ENCODE peak calls at places on chromosomes 16 and 17, in six cellular contexts. I is stomach, U is GM23338, E is nephron progenitor cell, L is H9, F is brain microvascular endothelial cell. W is an unnamed sample.

GRCh38 chr17:59333845-59334244 is 2.4 kb downstream of the YPEL2 start:
- DNase-seq in I (no peak), U (no peak), E (no peak), L (no peak), F (no peak), W (no peak)

GRCh38 chr16:8677481-8677880 is 3.1 kb downstream of the ABAT start:
- DNase-seq in I (no peak), U (no peak), E (no peak), L (no peak), F (no peak), W (peak)

GRCh38 chr17:19750835-19751234 is 2.7 kb upstream of the ALDH3A1 start:
- DNase-seq in I (no peak), U (no peak), E (no peak), L (no peak), F (no peak), W (no peak)

GRCh38 chr16:7866144-7866543 is 533.5 kb downstream of the RBFOX1 start:
- DNase-seq in I (no peak), U (peak), E (no peak), L (no peak), F (no peak), W (no peak)

GRCh38 chr17:46727572-46728348 is 90.7 kb downstream of the WNT3 start:
- DNase-seq in I (no peak), U (no peak), E (no peak), L (no peak), F (peak), W (peak)

GRCh38 chr17:64345691-64346376 is 44.8 kb downstream of the PECAM1 start:
- DNase-seq in I (no peak), U (no peak), E (no peak), L (no peak), F (no peak), W (no peak)

GRCh38 chr17:57455063-57455914 is 199.0 kb downstream of the MSI2 start:
- DNase-seq in I (no peak), U (no peak), E (no peak), L (no peak), F (peak), W (no peak)

GRCh38 chr16:69181-69580 is 3.2 kb downstream of the RHBDF1 start:
- DNase-seq in I (no peak), U (no peak), E (no peak), L (no peak), F (no peak), W (no peak)

GRCh38 chr16:24906199-24906808 is 60.5 kb downstream of the SLC5A11 start:
- DNase-seq in I (no peak), U (peak), E (no peak), L (no peak), F (no peak), W (peak)

GRCh38 chr16:70804729-70805169 is 3.8 kb upstream of the VAC14 start:
- DNase-seq in I (no peak), U (no peak), E (no peak), L (no peak), F (no peak), W (no peak)

GRCh38 chr16:66616592-66616991 is 12.1 kb downstream of the CMTM3 start:
- DNase-seq in I (no peak), U (no peak), E (no peak), L (no peak), F (no peak), W (no peak)

GRCh38 chr16:73116576-73116975 is 68.6 kb upstream of the ZFHX3 start:
- DNase-seq in I (no peak), U (no peak), E (no peak), L (no peak), F (no peak), W (no peak)

GRCh38 chr16:23509763-23510153 is 536 bp downstream of the GGA2 start:
- DNase-seq in I (no peak), U (peak), E (peak), L (no peak), F (peak), W (peak)

GRCh38 chr17:31130286-31131224 is 35.8 kb downstream of the NF1 start:
- DNase-seq in I (no peak), U (peak), E (no peak), L (peak), F (no peak), W (no peak)

GRCh38 chr17:46832306-46832895 is 13.9 kb upstream of the WNT3 start:
- DNase-seq in I (no peak), U (no peak), E (no peak), L (peak), F (no peak), W (no peak)

GRCh38 chr16:4317471-4318170 is 1.8 kb downstream of the GLIS2 start:
- DNase-seq in I (no peak), U (peak), E (peak), L (no peak), F (no peak), W (no peak)

GRCh38 chr17:63611354-63611753 is 10.7 kb downstream of the TACO1 start:
- DNase-seq in I (no peak), U (no peak), E (no peak), L (no peak), F (no peak), W (no peak)

GRCh38 chr17:1629647-1630310 is 1.1 kb upstream of the SLC43A2 start:
- DNase-seq in I (peak), U (peak), E (peak), L (peak), F (no peak), W (no peak)

GRCh38 chr16:1964046-1964505 is 550 bp downstream of the RPS2 start:
- DNase-seq in I (no peak), U (no peak), E (no peak), L (no peak), F (no peak), W (no peak)

GRCh38 chr16:58317608-58318152 is 22.9 kb upstream of the PRSS54 start:
- DNase-seq in I (no peak), U (no peak), E (no peak), L (no peak), F (no peak), W (no peak)

GRCh38 chr17:67696347-67696746 is 21.4 kb upstream of the NOL11 start:
- DNase-seq in I (no peak), U (no peak), E (no peak), L (no peak), F (no peak), W (no peak)

GRCh38 chr17:1630662-1631061 is 2.0 kb upstream of the SLC43A2 start:
- DNase-seq in I (no peak), U (no peak), E (no peak), L (no peak), F (no peak), W (no peak)

GRCh38 chr17:59372138-59372751 is 40.8 kb downstream of the YPEL2 start:
- DNase-seq in I (peak), U (no peak), E (no peak), L (no peak), F (peak), W (peak)

GRCh38 chr16:23539984-23540816 is 16.9 kb downstream of the EARS2 start:
- DNase-seq in I (no peak), U (no peak), E (no peak), L (no peak), F (no peak), W (no peak)

GRCh38 chr17:19389386-19389785 is 2.4 kb upstream of the MFAP4 start:
- DNase-seq in I (no peak), U (no peak), E (no peak), L (no peak), F (no peak), W (no peak)

GRCh38 chr16:22141746-22142145 is 20.6 kb upstream of the SDR42E2 start:
- DNase-seq in I (no peak), U (peak), E (no peak), L (peak), F (peak), W (peak)

GRCh38 chr17:49821916-49822315 is 26.0 kb downstream of the TAC4 start:
- DNase-seq in I (peak), U (no peak), E (no peak), L (no peak), F (no peak), W (no peak)

GRCh38 chr16:30367349-30368009 is 2.8 kb downstream of the TBC1D10B start:
- DNase-seq in I (no peak), U (no peak), E (no peak), L (no peak), F (no peak), W (no peak)

GRCh38 chr16:82704369-82704768 is 77.6 kb downstream of the CDH13 start:
- DNase-seq in I (no peak), U (no peak), E (no peak), L (no peak), F (no peak), W (no peak)

GRCh38 chr17:65783845-65784334 is 222.4 kb upstream of the AXIN2 start:
- DNase-seq in I (no peak), U (no peak), E (no peak), L (no peak), F (peak), W (peak)

GRCh38 chr17:58587713-58588117 is 73.3 kb upstream of the MTMR4 start:
- DNase-seq in I (peak), U (peak), E (peak), L (peak), F (peak), W (no peak)

GRCh38 chr17:50676065-50676975 is 31.4 kb downstream of the ANKRD40 start:
- DNase-seq in I (no peak), U (no peak), E (no peak), L (no peak), F (no peak), W (no peak)

GRCh38 chr17:9120471-9120870 is 99.2 kb downstream of the NTN1 start:
- DNase-seq in I (no peak), U (peak), E (peak), L (peak), F (no peak), W (no peak)
- TF ChIP-seq CTCF in I (no peak), U (peak), E (no peak), L (peak), F (peak), W (no peak)

GRCh38 chr16:80503144-80503543 is 37.6 kb upstream of the DYNLRB2 start:
- DNase-seq in I (no peak), U (no peak), E (no peak), L (no peak), F (no peak), W (no peak)
- TF ChIP-seq CTCF in I (no peak), U (no peak), E (no peak), L (no peak), F (no peak), W (no peak)

GRCh38 chr16:79393121-79393520 is 207.4 kb downstream of the MAF start:
- DNase-seq in I (no peak), U (no peak), E (no peak), L (no peak), F (no peak), W (no peak)
- TF ChIP-seq CTCF in I (no peak), U (no peak), E (no peak), L (no peak), F (no peak), W (no peak)

GRCh38 chr16:61370564-61370963 is 665.7 kb downstream of the CDH8 start:
- DNase-seq in I (no peak), U (no peak), E (no peak), L (no peak), F (no peak), W (no peak)

GRCh38 chr16:61362583-61362982 is 673.7 kb downstream of the CDH8 start:
- DNase-seq in I (no peak), U (no peak), E (no peak), L (no peak), F (no peak), W (no peak)

GRCh38 chr16:61366006-61366405 is 670.2 kb downstream of the CDH8 start:
- DNase-seq in I (no peak), U (peak), E (no peak), L (no peak), F (no peak), W (no peak)
- TF ChIP-seq CTCF in I (no peak), U (peak), E (no peak), L (peak), F (no peak), W (no peak)

GRCh38 chr17:73950515-73950914 is 253.0 kb upstream of the RPL38 start:
- DNase-seq in I (peak), U (peak), E (no peak), L (peak), F (no peak), W (no peak)

GRCh38 chr17:73954981-73955380 is 248.5 kb upstream of the RPL38 start:
- DNase-seq in I (peak), U (no peak), E (no peak), L (no peak), F (no peak), W (no peak)

GRCh38 chr17:73952136-73952497 is 251.4 kb upstream of the RPL38 start:
- DNase-seq in I (no peak), U (no peak), E (peak), L (no peak), F (no peak), W (no peak)

GRCh38 chr17:73953206-73954033 is 250.1 kb upstream of the RPL38 start:
- DNase-seq in I (no peak), U (no peak), E (no peak), L (no peak), F (no peak), W (no peak)

GRCh38 chr17:73952498-73953205 is 250.8 kb upstream of the RPL38 start:
- DNase-seq in I (peak), U (peak), E (peak), L (peak), F (no peak), W (no peak)
- TF ChIP-seq CTCF in I (no peak), U (peak), E (peak), L (peak), F (no peak), W (no peak)

DNA sequence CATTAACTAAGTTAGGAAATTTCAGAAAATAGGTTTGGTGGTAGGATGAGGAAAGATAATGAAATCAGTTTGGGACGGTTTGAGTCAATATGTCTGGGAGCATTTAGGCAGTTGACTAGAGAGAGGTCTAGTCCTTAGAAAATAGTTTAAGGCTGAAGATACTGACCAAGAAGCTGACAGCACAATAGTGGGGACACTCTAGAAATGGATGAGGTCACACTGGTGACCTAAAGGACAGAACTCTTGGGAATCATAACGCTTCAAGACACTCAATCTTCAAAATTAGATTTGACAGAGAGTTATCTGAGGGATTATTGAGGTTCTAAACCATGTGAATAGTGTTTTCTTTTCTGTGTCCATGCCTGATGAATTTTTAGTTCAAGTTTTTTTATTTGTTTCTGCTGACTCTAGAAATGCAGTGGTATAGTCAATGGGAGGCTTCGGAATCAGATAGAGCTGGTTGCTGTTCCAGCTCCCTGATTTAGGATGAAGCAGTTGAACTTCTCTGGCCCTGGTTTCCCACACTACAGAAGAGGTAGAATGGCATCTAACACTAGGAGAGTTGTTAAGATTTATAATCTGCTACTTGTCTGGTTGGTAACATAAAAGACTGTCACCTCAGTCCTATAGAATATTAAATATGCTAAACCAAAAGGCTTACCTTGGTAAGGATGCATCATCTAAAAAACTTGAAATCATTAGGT is 29.7 kb downstream of the MMD start:
- DNase-seq in I (no peak), U (no peak), E (no peak), L (no peak), F (no peak), W (no peak)
- TF ChIP-seq CTCF in I (no peak), U (no peak), E (no peak), L (no peak), F (no peak), W (no peak)

DNA sequence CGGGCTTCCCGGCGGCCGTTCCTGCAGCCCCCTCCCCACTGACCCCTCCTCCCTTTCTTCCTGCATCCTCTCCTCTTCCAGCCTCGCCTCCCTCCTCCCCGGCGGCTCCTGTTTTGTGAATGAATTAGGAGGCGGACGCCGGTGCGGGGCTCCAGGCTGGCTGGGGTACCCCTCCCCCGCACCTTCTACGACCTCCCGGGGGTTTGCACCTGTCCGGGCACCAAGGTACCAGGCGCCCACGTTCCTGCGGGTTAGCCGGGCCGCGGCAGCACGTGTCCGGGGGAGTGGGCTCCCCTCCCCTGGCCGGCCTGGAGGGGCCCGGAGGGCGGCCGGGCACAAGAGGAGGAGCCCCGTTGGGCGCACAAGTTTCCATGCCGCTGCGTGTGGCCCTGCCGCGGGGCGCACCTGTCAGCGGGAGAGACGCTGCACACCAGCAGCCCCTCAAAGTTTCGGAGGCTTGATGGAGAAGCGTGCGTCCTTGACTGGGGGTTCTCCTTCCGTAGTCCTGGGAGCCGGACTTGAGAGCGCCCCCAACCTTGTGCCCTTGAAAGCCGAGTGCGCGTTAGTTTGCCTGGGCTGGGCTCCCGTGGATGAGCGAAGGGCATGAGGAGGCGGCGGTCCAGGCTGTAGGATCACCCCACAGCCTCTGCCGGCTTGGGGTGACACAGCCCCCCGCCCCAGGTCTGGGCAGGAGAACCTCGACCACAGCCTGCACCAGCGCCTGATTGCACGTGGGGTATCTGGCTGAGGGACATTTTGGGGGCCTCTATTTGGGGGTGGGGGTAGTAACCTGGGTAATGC is 1.2 kb downstream of the HAS3 start:
- DNase-seq in I (no peak), U (peak), E (peak), L (peak), F (no peak), W (no peak)
- TF ChIP-seq CTCF in I (no peak), U (no peak), E (no peak), L (no peak), F (no peak), W (no peak)

GRCh38 chr16:11497329-11497805 is 89.4 kb downstream of the LITAF start:
- DNase-seq in I (peak), U (peak), E (peak), L (peak), F (peak), W (peak)
- TF ChIP-seq CTCF in I (no peak), U (no peak), E (no peak), L (peak), F (peak), W (peak)

GRCh38 chr17:69361156-69361555 is 34.2 kb upstream of the ABCA5 start:
- DNase-seq in I (no peak), U (no peak), E (no peak), L (no peak), F (no peak), W (no peak)

GRCh38 chr17:69357701-69358100 is 30.8 kb upstream of the ABCA5 start:
- DNase-seq in I (no peak), U (peak), E (no peak), L (no peak), F (no peak), W (no peak)

GRCh38 chr17:69363488-69364210 is 36.7 kb upstream of the ABCA5 start:
- DNase-seq in I (no peak), U (no peak), E (no peak), L (no peak), F (no peak), W (no peak)

GRCh38 chr17:69356625-69357024 is 29.7 kb upstream of the ABCA5 start:
- DNase-seq in I (no peak), U (no peak), E (no peak), L (no peak), F (no peak), W (no peak)

GRCh38 chr17:69358688-69359596 is 32.0 kb upstream of the ABCA5 start:
- DNase-seq in I (no peak), U (peak), E (peak), L (peak), F (no peak), W (no peak)
- TF ChIP-seq CTCF in I (no peak), U (peak), E (peak), L (peak), F (peak), W (no peak)

DNA sequence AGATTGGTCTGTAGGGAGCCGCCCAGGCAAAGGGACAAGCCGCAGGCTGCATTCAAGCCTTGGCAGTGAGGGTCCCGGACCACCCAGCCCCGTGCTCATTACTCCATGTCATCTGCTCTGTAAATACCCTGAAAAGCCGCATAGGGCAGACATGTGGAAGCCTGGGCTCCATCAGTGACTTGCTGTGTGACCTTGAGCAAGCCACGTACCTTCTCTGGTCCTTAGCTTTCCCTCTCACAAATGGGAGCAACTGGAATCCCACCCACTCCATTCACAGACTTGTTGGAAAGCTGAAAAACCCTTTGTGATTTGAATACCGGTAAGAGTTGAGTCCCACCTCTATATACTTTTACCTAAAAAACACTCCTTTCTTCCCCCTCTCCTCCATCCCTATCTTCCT is 11.9 kb downstream of the CAMKK1 start:
- DNase-seq in I (no peak), U (no peak), E (no peak), L (no peak), F (no peak), W (no peak)
- TF ChIP-seq CTCF in I (no peak), U (no peak), E (no peak), L (no peak), F (no peak), W (no peak)